ENCODE peak calls at places on chromosomes 4 and X, in seven cellular contexts. M is HepG2, U is fibroblast of lung, E is aorta, S is uterus, I is lung, W is neural progenitor cell. B is an unnamed sample.

GRCh38 chr4:153809307-153809706 is 20.4 kb upstream of the SFRP2 start:
- DNase-seq in S (no peak), M (no peak), E (no peak), I (no peak), U (no peak), W (no peak), B (no peak)

GRCh38 chrX:15311119-15311518 is 4.3 kb downstream of the ASB11 start:
- DNase-seq in U (no peak), M (no peak), I (no peak), W (no peak), E (no peak), S (no peak), B (no peak)

GRCh38 chr4:41658106-41658505 is 90.4 kb downstream of the PHOX2B start:
- DNase-seq in U (no peak), W (no peak), S (no peak), E (no peak), M (no peak), I (no peak), B (no peak)

GRCh38 chr4:2060578-2061207 is 1.6 kb downstream of the NAT8L start:
- DNase-seq in M (no peak), W (peak; percentile 65), E (no peak), I (no peak), S (no peak), U (no peak), B (no peak)

GRCh38 chrX:111837226-111837625 is 38.8 kb upstream of the TRPC5OS start:
- DNase-seq in E (no peak), U (no peak), M (no peak), W (no peak), S (no peak), I (no peak), B (no peak)

GRCh38 chrX:113959912-113960626 is 623.8 kb upstream of the HTR2C start:
- DNase-seq in I (no peak), U (no peak), W (peak; percentile 94), S (no peak), M (no peak), E (no peak), B (no peak)

GRCh38 chrX:14380044-14380443 is 149.3 kb upstream of the GLRA2 start:
- DNase-seq in S (no peak), I (no peak), M (no peak), E (no peak), W (no peak), U (no peak), B (no peak)

GRCh38 chr4:160675550-160675949 is 1488.2 kb downstream of the FSTL5 start:
- DNase-seq in I (no peak), M (no peak), E (no peak), S (no peak), W (no peak), U (no peak), B (no peak)

GRCh38 chr4:176949022-176949421 is 156.3 kb upstream of the VEGFC start:
- DNase-seq in U (no peak), I (peak; percentile 42), M (no peak), E (no peak), W (no peak), S (no peak), B (no peak)

GRCh38 chr4:148441624-148441985 is 609 bp downstream of the NR3C2 start:
- DNase-seq in E (no peak), I (no peak), M (no peak), U (no peak), S (peak; percentile 16), W (peak; percentile 37), B (no peak)
- H3K27ac ChIP-seq in E (no peak overlapping the region), I (peak overlapping the region; percentile 92), M (no peak overlapping the region), U (peak overlapping the region; percentile 24), S (peak overlapping the region; percentile 96), W (no peak overlapping the region), B (no peak overlapping the region)

DNA sequence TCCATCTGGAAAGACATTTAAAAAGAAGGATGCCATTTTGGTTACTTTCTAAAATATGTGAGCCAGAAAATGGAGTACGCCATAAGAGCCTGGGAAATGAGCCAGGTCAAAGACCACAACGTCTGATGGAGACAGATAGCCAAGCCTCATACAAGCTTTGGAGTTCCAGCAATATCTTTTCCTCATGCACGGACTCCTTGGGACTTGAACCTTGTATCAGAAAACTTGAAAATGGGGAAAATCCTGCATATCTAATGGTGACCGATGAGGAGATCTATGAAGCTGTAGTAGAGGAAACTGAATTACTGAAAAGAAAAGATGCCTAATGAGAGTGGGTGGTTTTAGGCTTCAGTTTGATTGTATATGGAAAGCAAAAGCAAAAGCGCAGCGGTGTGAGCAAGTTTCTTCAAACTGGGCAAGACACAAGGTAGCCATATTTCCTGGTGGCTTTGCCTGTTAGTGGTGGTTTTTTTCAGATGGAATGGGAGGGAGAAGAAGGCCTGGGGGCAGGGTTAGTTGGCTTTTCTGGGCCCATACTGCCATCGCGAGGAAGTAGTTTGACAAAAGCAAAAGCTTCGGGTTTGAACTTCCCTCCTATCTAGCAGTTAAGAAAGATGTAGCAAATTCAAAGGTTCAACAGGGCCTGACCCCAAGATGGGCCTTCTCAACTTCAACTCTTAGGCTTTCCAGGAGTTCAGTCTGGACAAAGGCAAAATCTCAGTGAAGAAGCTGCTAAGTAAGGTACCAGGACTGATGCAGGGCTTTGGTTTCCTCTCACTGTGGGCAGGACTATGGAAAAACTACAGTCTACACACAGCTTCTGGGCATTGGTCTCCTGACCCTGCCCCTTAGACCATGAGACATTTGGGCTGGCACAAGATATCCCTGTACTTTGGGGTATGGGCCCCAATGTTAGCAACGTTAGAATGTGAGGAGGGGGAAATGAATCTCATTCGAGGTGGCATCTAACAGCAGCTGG is 210.0 kb upstream of the STK26 start:
- DNase-seq in U (peak; percentile 62), M (no peak), W (no peak), S (peak; percentile 73), E (peak; percentile 86), I (peak; percentile 81), B (no peak)
- H3K27ac ChIP-seq in U (peak overlapping the region; percentile 20), M (no peak overlapping the region), W (no peak overlapping the region), S (peak overlapping the region; percentile 81), E (no peak overlapping the region), I (peak overlapping the region; percentile 84), B (no peak overlapping the region)

DNA sequence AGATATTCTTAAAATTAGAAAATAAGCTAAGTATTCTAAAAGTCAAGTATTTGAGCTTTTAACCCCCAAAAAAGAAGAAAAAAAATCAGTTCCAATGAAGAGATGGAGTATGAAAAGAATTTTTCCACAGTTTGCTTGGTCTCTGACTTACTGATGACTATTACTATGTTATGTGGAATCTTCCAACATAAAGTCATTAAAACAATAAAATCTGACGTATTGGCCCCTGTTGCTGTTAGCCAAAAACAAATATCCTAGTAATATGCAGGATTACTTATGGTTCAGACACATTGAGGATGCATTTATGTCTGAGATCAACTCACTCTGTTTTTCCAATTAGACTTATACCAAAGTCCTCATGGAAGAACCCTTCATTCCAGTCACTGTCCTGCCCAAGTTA is 517.2 kb upstream of the ADGRL3 start:
- DNase-seq in W (no peak), S (no peak), U (peak; percentile 67), M (no peak), E (no peak), I (no peak), B (no peak)
- H3K27ac ChIP-seq in W (no peak overlapping the region), S (no peak overlapping the region), U (peak overlapping the region; percentile 83), M (no peak overlapping the region), E (no peak overlapping the region), I (no peak overlapping the region), B (no peak overlapping the region)

GRCh38 chr4:3483471-3483921 is 20.4 kb downstream of the DOK7 start:
- DNase-seq in W (peak; percentile 82), U (peak; percentile 53), M (no peak), I (no peak), S (no peak), E (peak; percentile 93), B (no peak)

GRCh38 chr4:3486556-3487270 is 23.6 kb downstream of the DOK7 start:
- DNase-seq in W (peak; percentile 69), I (no peak), M (no peak), E (no peak), S (no peak), U (no peak), B (no peak)

GRCh38 chr4:3485882-3486555 is 22.9 kb downstream of the DOK7 start:
- DNase-seq in I (no peak), W (no peak), E (no peak), M (no peak), S (no peak), U (no peak), B (no peak)

GRCh38 chr4:3484057-3484973 is 21.2 kb downstream of the DOK7 start:
- DNase-seq in S (no peak), W (no peak), E (peak; percentile 95), U (no peak), M (peak; percentile 12), I (no peak), B (peak; percentile 53)

GRCh38 chr4:3485011-3485881 is 22.1 kb downstream of the DOK7 start:
- DNase-seq in M (no peak), I (no peak), W (no peak), S (no peak), E (no peak), U (no peak), B (no peak)
- H3K27ac ChIP-seq in M (no peak overlapping the region), I (no peak overlapping the region), W (no peak overlapping the region), S (no peak overlapping the region), E (no peak overlapping the region), U (no peak overlapping the region), B (peak overlapping the region; percentile 87)

GRCh38 chrX:41522071-41522470 is 74.9 kb downstream of the NYX start:
- DNase-seq in M (no peak), W (no peak), U (no peak), I (no peak), E (no peak), S (no peak), B (no peak)
- H3K27ac ChIP-seq in M (no peak overlapping the region), W (no peak overlapping the region), U (no peak overlapping the region), I (no peak overlapping the region), E (no peak overlapping the region), S (peak overlapping the region; percentile 68), B (no peak overlapping the region)